ENCODE peak calls at places on chromosomes 11 and 22, in six cellular contexts. C, G, U, S, Q and N are unnamed samples.

GRCh38 chr22:26981520-26981919 is 324.1 kb downstream of the MIAT start:
- ATAC-seq in C (no peak), G (peak; percentile 47), U (no peak), S (no peak), Q (no peak), N (no peak)

GRCh38 chr22:39650996-39651782 is 80.6 kb downstream of the CACNA1I start:
- ATAC-seq in C (no peak), G (peak; percentile 24), U (no peak), S (no peak), Q (no peak), N (no peak)

GRCh38 chr11:129427376-129427775 is 51.7 kb downstream of the BARX2 start:
- ATAC-seq in C (no peak), G (no peak), U (no peak), S (no peak), Q (no peak), N (no peak)

GRCh38 chr11:35587972-35588371 is 30.3 kb upstream of the FJX1 start:
- ATAC-seq in C (no peak), G (no peak), U (no peak), S (no peak), Q (no peak), N (no peak)

GRCh38 chr11:123594188-123594901 is 60.1 kb downstream of the SCN3B start:
- ATAC-seq in C (no peak), G (no peak), U (no peak), S (no peak), Q (no peak), N (no peak)

GRCh38 chr11:27626269-27626937 is 73.9 kb downstream of the BDNF start:
- ATAC-seq in C (no peak), G (no peak), U (no peak), S (no peak), Q (no peak), N (no peak)

GRCh38 chr11:70430122-70430521 is 31.8 kb downstream of the CTTN start:
- ATAC-seq in C (no peak), G (no peak), U (no peak), S (no peak), Q (no peak), N (no peak)

GRCh38 chr22:25110846-25111578 is 88.6 kb upstream of the CRYBB3 start:
- ATAC-seq in C (peak; percentile 76), G (peak; percentile 91), U (peak; percentile 83), S (peak; percentile 87), Q (peak; percentile 86), N (peak; percentile 76)

GRCh38 chr11:119809346-119809745 is 80.3 kb upstream of the NECTIN1 start:
- ATAC-seq in C (no peak), G (no peak), U (no peak), S (no peak), Q (no peak), N (no peak)

GRCh38 chr11:131186629-131187075 is 183.8 kb upstream of the NTM start:
- ATAC-seq in C (peak; percentile 42), G (no peak), U (no peak), S (peak; percentile 21), Q (no peak), N (peak; percentile 38)

GRCh38 chr11:32573228-32573627 is 10.4 kb upstream of the EIF3M start:
- ATAC-seq in C (no peak), G (no peak), U (no peak), S (no peak), Q (no peak), N (no peak)

GRCh38 chr22:27461470-27461869 is 340.1 kb downstream of the MN1 start:
- ATAC-seq in C (no peak), G (no peak), U (no peak), S (peak; percentile 68), Q (no peak), N (no peak)

GRCh38 chr22:45877036-45877380 is 100.0 kb downstream of the WNT7B start:
- ATAC-seq in C (no peak), G (no peak), U (no peak), S (no peak), Q (no peak), N (no peak)

GRCh38 chr11:31059529-31059928 is 310.0 kb downstream of the DCDC1 start:
- ATAC-seq in C (no peak), G (no peak), U (no peak), S (no peak), Q (no peak), N (no peak)

GRCh38 chr22:45007247-45007945 is 2.4 kb downstream of the PHF21B start:
- ATAC-seq in C (no peak), G (peak; percentile 51), U (no peak), S (no peak), Q (no peak), N (no peak)

GRCh38 chr11:8870461-8871282 is 40.3 kb upstream of the AKIP1 start:
- ATAC-seq in C (peak; percentile 46), G (peak; percentile 84), U (peak; percentile 73), S (peak; percentile 77), Q (no peak), N (peak; percentile 23)

GRCh38 chr22:41524283-41524682 is 20.0 kb downstream of the POLR3H start:
- ATAC-seq in C (no peak), G (peak; percentile 71), U (peak; percentile 48), S (no peak), Q (no peak), N (no peak)